ENCODE peak calls at places on chromosomes 13 and 19, in four cellular contexts. Q is progenitor cell of endocrine pancreas, Y is neuronal stem cell, L is heart right ventricle. N is an unnamed sample.

GRCh38 chr19:35403116-35403760 is 32.4 kb downstream of the GPR42 start:
- DNase-seq in Q (no peak), L (no peak), Y (no peak), N (no peak)

GRCh38 chr19:34574704-34575103 is 93.1 kb downstream of the WTIP start:
- DNase-seq in Q (no peak), L (no peak), Y (no peak), N (no peak)

GRCh38 chr13:74466015-74466414 is 331.8 kb upstream of the KLF12 start:
- DNase-seq in Y (no peak), Q (no peak), L (no peak), N (no peak)

GRCh38 chr19:11148001-11148400 is 7.6 kb downstream of the SPC24 start:
- DNase-seq in Q (no peak), Y (no peak), L (no peak), N (no peak)

GRCh38 chr13:30312859-30313258 is 5.5 kb upstream of the KATNAL1 start:
- DNase-seq in Y (no peak), L (no peak), Q (no peak), N (no peak)

GRCh38 chr19:30695171-30695875 is 323.1 kb downstream of the ZNF536 start:
- DNase-seq in L (no peak), Q (no peak), Y (no peak), N (no peak)

GRCh38 chr19:18098891-18099622 is 1.5 kb downstream of the MAST3 start:
- DNase-seq in L (no peak), Y (no peak), Q (no peak), N (no peak)

GRCh38 chr19:3073159-3073563 is 10.9 kb upstream of the TLE5 start:
- DNase-seq in Q (no peak), Y (no peak), L (no peak), N (no peak)

GRCh38 chr13:107144432-107144831 is 576.5 kb upstream of the ARGLU1 start:
- DNase-seq in Q (no peak), Y (no peak), L (no peak), N (no peak)

GRCh38 chr19:19474950-19475781 is 40.2 kb downstream of the TSSK6 start:
- DNase-seq in Y (no peak), Q (no peak), L (no peak), N (no peak)

GRCh38 chr13:42474954-42475353 is 99.0 kb upstream of the TNFSF11 start:
- DNase-seq in L (no peak), Q (no peak), Y (no peak), N (no peak)

GRCh38 chr13:106736941-106737340 is 169.0 kb upstream of the ARGLU1 start:
- DNase-seq in L (no peak), Y (no peak), Q (no peak), N (no peak)

GRCh38 chr13:81326913-81327312 is 986.0 kb upstream of the SPRY2 start:
- DNase-seq in L (no peak), Y (no peak), Q (no peak), N (no peak)

GRCh38 chr13:31638577-31638976 is 100.7 kb upstream of the RXFP2 start:
- DNase-seq in Q (no peak), Y (no peak), L (no peak), N (no peak)

N was measured in GM18507.